ENCODE peak calls at places on chromosomes 4 and X, in eight cellular contexts. J is AG04450, I is hepatocyte, Z is testis, H is GM12878, D is gastrocnemius medialis, M is spleen, U is SK-N-SH. Q is an unnamed sample. For H3K9me3, the result is how much of the 10 kb centered on the place peaks cover.

GRCh38 chr4:82138376-82138775 is 235.4 kb downstream of the HNRNPD start:
- DNase-seq in J (no peak), I (no peak), Z (no peak), H (no peak), D (no peak), M (no peak), U (no peak), Q (no peak)

GRCh38 chr4:8315343-8316250 is 46.0 kb downstream of the HTRA3 start:
- DNase-seq in J (peak), I (peak), Z (peak), H (no peak), D (no peak), M (peak), U (peak), Q (no peak)

GRCh38 chr4:155952546-155952945 is 1.1 kb downstream of the CTSO start:
- DNase-seq in J (no peak), I (no peak), Z (no peak), H (no peak), D (no peak), M (no peak), U (no peak), Q (no peak)

GRCh38 chr4:175542787-175543186 is 269.3 kb downstream of the GPM6A start:
- DNase-seq in J (no peak), I (no peak), Z (no peak), H (no peak), D (no peak), M (no peak), U (peak), Q (no peak)

GRCh38 chr4:140233811-140234696 is 80.1 kb upstream of the MAML3 start:
- DNase-seq in J (peak), I (peak), Z (no peak), H (no peak), D (peak), M (no peak), U (no peak), Q (no peak)

GRCh38 chrX:152079768-152080167 is 58.6 kb downstream of the MAGEA10 start:
- DNase-seq in J (no peak), I (no peak), Z (no peak), H (no peak), D (no peak), M (no peak), U (no peak), Q (no peak)

GRCh38 chrX:108036298-108036973 is 8.4 kb upstream of the VSIG1 start:
- DNase-seq in J (peak), I (peak), Z (no peak), H (no peak), D (no peak), M (no peak), U (no peak), Q (no peak)

GRCh38 chrX:10423716-10424115 is 196.7 kb downstream of the MID1 start:
- DNase-seq in J (no peak), I (no peak), Z (no peak), H (no peak), D (no peak), M (no peak), U (no peak), Q (no peak)

GRCh38 chr4:173420324-173420752 is 21.4 kb upstream of the SCRG1 start:
- DNase-seq in J (no peak), I (no peak), Z (no peak), H (no peak), D (no peak), M (no peak), U (peak), Q (no peak)

GRCh38 chr4:140286503-140286902 is 86.9 kb upstream of the SCOC start:
- DNase-seq in J (no peak), I (no peak), Z (peak), H (no peak), D (no peak), M (no peak), U (peak), Q (no peak)

GRCh38 chr4:80486603-80487002 is 151.1 kb downstream of the CFAP299 start:
- DNase-seq in J (no peak), I (no peak), Z (no peak), H (no peak), D (no peak), M (no peak), U (no peak), Q (no peak)

DNA sequence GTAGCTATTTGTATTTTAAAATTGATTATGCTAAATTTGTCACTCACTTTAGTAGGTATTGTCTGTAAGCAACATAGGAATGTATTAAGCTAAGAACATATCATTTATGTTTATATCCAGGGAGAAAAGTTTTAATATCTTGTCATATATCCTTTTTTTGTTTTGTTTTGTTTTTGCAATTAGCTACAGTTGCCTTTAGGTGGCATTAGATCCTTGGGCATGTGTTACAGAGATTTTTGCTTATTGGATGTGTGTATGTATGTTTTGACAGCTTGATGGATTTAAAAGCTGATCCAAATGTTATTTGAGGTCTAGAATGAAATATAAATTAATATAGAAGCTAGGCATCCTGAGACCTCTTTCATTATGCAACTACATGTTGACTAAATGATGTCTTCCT is 36.1 kb upstream of the OTUD4 start:
- DNase-seq in J (no peak), I (no peak), Z (no peak), H (no peak), D (no peak), M (no peak), U (peak), Q (no peak)
- H3K4me3 ChIP-seq in J (no peak), I (no peak), Z (no peak), H (no peak), D (no peak), M (no peak), U (no peak), Q (no peak)

GRCh38 chrX:74800062-74800461 is 125.2 kb downstream of the NEXMIF start:
- DNase-seq in J (no peak), I (no peak), Z (no peak), H (no peak), D (no peak), M (no peak), U (no peak), Q (no peak)

DNA sequence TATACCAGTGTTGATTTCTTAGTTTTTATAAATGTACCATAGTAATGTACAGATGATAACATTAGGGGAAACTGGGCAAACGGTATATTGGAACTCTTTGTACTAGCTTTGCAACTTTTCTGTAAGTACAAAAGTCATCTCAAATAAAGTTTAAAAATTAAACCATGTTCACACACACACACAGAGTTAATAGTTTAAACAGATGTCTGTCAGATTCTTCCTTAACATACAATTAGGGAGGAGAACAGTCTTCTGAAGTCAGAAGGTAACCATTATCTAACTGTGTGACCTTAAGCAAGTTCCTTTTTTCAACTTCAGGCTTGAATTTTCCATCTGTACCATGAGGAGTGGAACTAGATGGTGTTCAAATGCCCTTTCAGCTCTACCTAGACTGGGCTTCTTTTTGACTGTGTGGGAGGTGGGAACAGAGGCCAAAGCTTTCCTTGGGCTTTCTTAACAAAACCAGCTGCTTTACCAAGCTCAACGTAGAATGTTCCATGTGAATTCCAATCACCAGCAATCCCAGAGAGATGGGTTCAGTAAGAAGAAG is 127.8 kb downstream of the NEXMIF start:
- DNase-seq in J (no peak), I (no peak), Z (no peak), H (no peak), D (no peak), M (no peak), U (no peak), Q (no peak)
- H3K9me3 ChIP-seq in J (under half), I (under half), Z (under half), H (under half), D (under half), M (under half), U (under half), Q (under half)

GRCh38 chr4:20391912-20392311 is 140.2 kb downstream of the SLIT2 start:
- DNase-seq in J (no peak), I (no peak), Z (no peak), H (no peak), D (no peak), M (no peak), U (no peak), Q (no peak)

GRCh38 chr4:20394471-20394870 is 142.8 kb downstream of the SLIT2 start:
- DNase-seq in J (no peak), I (no peak), Z (no peak), H (no peak), D (no peak), M (no peak), U (no peak), Q (no peak)

GRCh38 chr4:20393486-20394100 is 141.9 kb downstream of the SLIT2 start:
- DNase-seq in J (no peak), I (no peak), Z (no peak), H (no peak), D (no peak), M (no peak), U (no peak), Q (no peak)

GRCh38 chr4:20391224-20391623 is 139.5 kb downstream of the SLIT2 start:
- DNase-seq in J (no peak), I (no peak), Z (no peak), H (no peak), D (no peak), M (no peak), U (no peak), Q (no peak)

GRCh38 chr4:20395160-20395773 is 143.6 kb downstream of the SLIT2 start:
- DNase-seq in J (no peak), I (peak), Z (peak), H (no peak), D (no peak), M (no peak), U (no peak), Q (peak)
- TF ChIP-seq CTCF in J (peak), I (peak), Z (peak), H (peak), D (no peak), M (peak), U (peak), Q (peak)

DNA sequence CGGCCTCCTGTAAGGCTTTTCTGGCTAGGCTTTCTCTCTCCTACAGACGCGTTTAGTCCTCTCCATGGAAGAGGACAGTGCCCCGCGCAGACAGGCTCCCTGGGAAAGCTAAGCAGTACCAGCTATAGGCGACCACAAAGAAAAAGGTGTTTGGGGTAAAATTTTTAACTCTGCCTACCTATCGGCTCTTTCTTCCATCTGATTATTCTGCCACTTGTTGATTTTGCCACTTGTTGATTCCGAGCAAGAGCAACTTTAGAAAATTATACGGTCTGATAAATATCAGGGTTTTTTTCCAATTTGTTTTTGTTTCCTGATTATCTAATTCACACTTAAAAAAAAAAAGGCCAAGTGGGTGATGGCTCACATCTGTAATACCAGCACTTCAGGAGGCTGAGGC is 1600.5 kb upstream of the TENM3 start:
- DNase-seq in J (no peak), I (no peak), Z (no peak), H (no peak), D (no peak), M (no peak), U (no peak), Q (no peak)
- H3K4me3 ChIP-seq in J (no peak), I (no peak), Z (no peak), H (no peak), D (no peak), M (no peak), U (no peak), Q (no peak)

GRCh38 chrX:63930140-63930539 is 145.1 kb upstream of the ARHGEF9 start:
- DNase-seq in J (no peak), I (no peak), Z (peak), H (no peak), D (no peak), M (no peak), U (peak), Q (no peak)
- H3K9me3 ChIP-seq in J (under half), I (under half), Z (under half), H (under half), D (under half), M (under half), U (under half), Q (under half)

GRCh38 chrX:115563633-115564182 is 2.7 kb downstream of the PLS3 start:
- DNase-seq in J (no peak), I (no peak), Z (no peak), H (no peak), D (no peak), M (no peak), U (no peak), Q (no peak)
- TF ChIP-seq CTCF in J (peak), I (peak), Z (no peak), H (no peak), D (no peak), M (no peak), U (peak), Q (no peak)

Q was measured in right lobe of liver.